ENCODE peak calls at places on chromosomes 12 and 14, in nine cellular contexts. K is SW 1271, G is RWPE1, A is T follicular helper cell, E is dermis microvascular lymphatic vessel endothelial cell, O is adipocyte, B is posterior cingulate gyrus, V is mesenchymal stem cell, N is foreskin fibroblast. U is an unnamed sample.

GRCh38 chr14:73526036-73526984 is 10.6 kb upstream of the ACOT1 start:
- DNase-seq in V (no peak), E (no peak), G (peak), K (no peak), A (no peak), O (peak), N (peak), B (no peak), U (no peak)

GRCh38 chr12:41442905-41443304 is 254.8 kb downstream of the PDZRN4 start:
- DNase-seq in A (no peak), B (no peak), G (no peak), O (no peak), E (no peak), N (no peak), K (no peak), V (peak), U (no peak)

GRCh38 chr12:115752913-115753726 is 524.4 kb downstream of the MED13L start:
- DNase-seq in O (peak), N (peak), A (no peak), V (peak), K (peak), E (peak), B (no peak), G (peak), U (peak)

GRCh38 chr14:81423504-81423903 is 23.4 kb upstream of the STON2 start:
- DNase-seq in E (no peak), B (no peak), A (no peak), N (no peak), K (no peak), V (no peak), O (no peak), G (no peak), U (no peak)

GRCh38 chr14:88765130-88765529 is 27.6 kb downstream of the EML5 start:
- DNase-seq in G (no peak), N (peak), K (no peak), E (no peak), B (no peak), A (no peak), V (no peak), O (peak), U (no peak)

GRCh38 chr12:57727758-57728395 is 10.7 kb downstream of the AGAP2 start:
- DNase-seq in A (no peak), O (no peak), K (no peak), B (no peak), V (no peak), G (no peak), N (no peak), E (no peak), U (peak)

GRCh38 chr12:50201987-50202521 is 34.9 kb upstream of the CERS5 start:
- DNase-seq in B (no peak), K (peak), O (peak), V (peak), G (peak), E (peak), A (no peak), N (peak), U (no peak)

GRCh38 chr12:52210186-52210924 is 18.5 kb upstream of the KRT80 start:
- DNase-seq in G (peak), O (no peak), B (no peak), K (no peak), E (no peak), A (no peak), V (peak), N (peak), U (no peak)

GRCh38 chr12:66132408-66132807 is 1.9 kb upstream of the LLPH start:
- DNase-seq in A (no peak), B (no peak), K (peak), N (peak), G (peak), V (peak), O (peak), E (no peak), U (no peak)

GRCh38 chr12:95429172-95429510 is 44.8 kb upstream of the METAP2 start:
- DNase-seq in B (no peak), E (no peak), N (no peak), K (no peak), G (no peak), A (no peak), V (no peak), O (peak), U (no peak)

GRCh38 chr12:54199034-54199433 is 10.2 kb upstream of the SMUG1 start:
- DNase-seq in A (no peak), K (no peak), G (no peak), E (no peak), N (no peak), B (no peak), O (no peak), V (no peak), U (no peak)

GRCh38 chr12:26798013-26798412 is 35.0 kb downstream of the ITPR2 start:
- DNase-seq in K (no peak), G (no peak), O (peak), N (no peak), V (peak), E (no peak), B (no peak), A (no peak), U (no peak)

GRCh38 chr12:3456809-3457208 is 34.2 kb upstream of the PRMT8 start:
- DNase-seq in B (no peak), V (no peak), G (no peak), O (no peak), A (no peak), N (no peak), K (peak), E (no peak), U (peak)

GRCh38 chr14:39097159-39097558 is 5.9 kb downstream of the SEC23A start:
- DNase-seq in V (no peak), A (no peak), O (peak), E (no peak), K (peak), B (no peak), G (peak), N (peak), U (no peak)

GRCh38 chr12:65900912-65901672 is 76.8 kb downstream of the HMGA2 start:
- DNase-seq in V (no peak), K (no peak), A (no peak), B (no peak), N (no peak), G (no peak), E (no peak), O (no peak), U (no peak)

GRCh38 chr12:53977596-53978464 is 3.1 kb upstream of the HOTAIR start:
- DNase-seq in N (no peak), V (no peak), O (no peak), G (no peak), B (no peak), A (no peak), E (no peak), K (no peak), U (no peak)

GRCh38 chr14:35229495-35230089 is 62.6 kb upstream of the PSMA6 start:
- DNase-seq in V (no peak), N (no peak), K (peak), B (no peak), A (no peak), O (peak), E (peak), G (peak), U (no peak)

GRCh38 chr14:50676814-50677516 is 8.9 kb upstream of the SAV1 start:
- DNase-seq in E (no peak), K (no peak), N (no peak), B (no peak), G (no peak), A (no peak), V (no peak), O (no peak), U (no peak)

GRCh38 chr12:49990269-49990668 is 17.5 kb downstream of the AQP6 start:
- DNase-seq in O (peak), A (no peak), N (no peak), K (no peak), V (no peak), G (no peak), E (no peak), B (no peak), U (no peak)

GRCh38 chr12:57845478-57846284 is 848 bp downstream of the CTDSP2 start:
- DNase-seq in K (peak), E (no peak), N (no peak), A (peak), O (peak), G (peak), B (peak), V (peak), U (peak)

GRCh38 chr14:49193365-49194050 is 392.7 kb downstream of the RPS29 start:
- DNase-seq in N (no peak), V (no peak), K (no peak), O (no peak), G (no peak), B (no peak), A (no peak), E (no peak), U (no peak)

GRCh38 chr12:49963976-49964815 is 2.5 kb downstream of the AQP5 start:
- DNase-seq in V (no peak), O (no peak), N (no peak), G (no peak), E (no peak), B (no peak), A (no peak), K (no peak), U (no peak)

GRCh38 chr12:131892711-131893604 is 1.5 kb upstream of the ULK1 start:
- DNase-seq in B (peak), E (no peak), O (no peak), G (no peak), N (no peak), V (no peak), K (no peak), A (no peak), U (no peak)

GRCh38 chr12:130477701-130478100 is 140.0 kb downstream of the PIWIL1 start:
- DNase-seq in N (no peak), E (no peak), G (no peak), V (no peak), K (no peak), B (no peak), O (no peak), A (no peak), U (no peak)